ENCODE peak calls at places on chromosome 16, in five cellular contexts. F, G, H, C and D are unnamed samples.

GRCh38 chr16:2482181-2483107 is 7.5 kb downstream of the TBC1D24 start:
- DNase-seq in F (no peak), G (no peak), H (no peak), C (no peak), D (peak; percentile 71)

GRCh38 chr16:50616386-50616785 is 64.7 kb downstream of the SNX20 start:
- DNase-seq in F (no peak), G (no peak), H (no peak), C (no peak), D (no peak)

GRCh38 chr16:24653725-24654124 is 75.7 kb upstream of the TNRC6A start:
- DNase-seq in F (no peak), G (no peak), H (no peak), C (no peak), D (no peak)

GRCh38 chr16:48426244-48427135 is 41.3 kb upstream of the SIAH1 start:
- DNase-seq in F (no peak), G (no peak), H (no peak), C (no peak), D (peak; percentile 32)

GRCh38 chr16:53911506-53911905 is 207.6 kb downstream of the FTO start:
- DNase-seq in F (no peak), G (no peak), H (no peak), C (no peak), D (no peak)

GRCh38 chr16:5884996-5885395 is 787.4 kb upstream of the EEF2KMT start:
- DNase-seq in F (no peak), G (no peak), H (no peak), C (no peak), D (no peak)

GRCh38 chr16:64900517-64900916 is 221.3 kb downstream of the CDH11 start:
- DNase-seq in F (no peak), G (no peak), H (no peak), C (no peak), D (no peak)

GRCh38 chr16:48081656-48082055 is 74.1 kb downstream of the ABCC12 start:
- DNase-seq in F (peak; percentile 78), G (no peak), H (no peak), C (no peak), D (peak; percentile 90)

GRCh38 chr16:14211856-14212543 is 140.9 kb downstream of the MRTFB start:
- DNase-seq in F (no peak), G (no peak), H (no peak), C (no peak), D (no peak)

GRCh38 chr16:2022723-2023097 is 3.1 kb downstream of the NPW start:
- DNase-seq in F (peak; percentile 89), G (no peak), H (no peak), C (no peak), D (peak; percentile 26)

GRCh38 chr16:80788016-80788415 is 16.4 kb downstream of the CDYL2 start:
- DNase-seq in F (no peak), G (no peak), H (no peak), C (no peak), D (no peak)

GRCh38 chr16:85148959-85149358 is 36.7 kb upstream of the CIBAR2 start:
- DNase-seq in F (peak; percentile 56), G (no peak), H (no peak), C (no peak), D (no peak)

GRCh38 chr16:8374586-8374985 is 215.7 kb downstream of the TMEM114 start:
- DNase-seq in F (no peak), G (no peak), H (no peak), C (no peak), D (no peak)

GRCh38 chr16:19184823-19185509 is 16.9 kb downstream of the SYT17 start:
- DNase-seq in F (no peak), G (no peak), H (no peak), C (no peak), D (no peak)

GRCh38 chr16:72921620-72922019 is 126.3 kb downstream of the ZFHX3 start:
- DNase-seq in F (no peak), G (no peak), H (no peak), C (no peak), D (peak; percentile 32)

GRCh38 chr16:81581107-81581506 is 136.5 kb downstream of the CMIP start:
- DNase-seq in F (no peak), G (no peak), H (no peak), C (no peak), D (no peak)

GRCh38 chr16:67537270-67537635 is 8.6 kb downstream of the RIPOR1 start:
- DNase-seq in F (no peak), G (no peak), H (no peak), C (no peak), D (peak; percentile 36)

GRCh38 chr16:15041260-15042011 is 14.4 kb downstream of the NTAN1 start:
- DNase-seq in F (no peak), G (no peak), H (no peak), C (no peak), D (peak; percentile 48)

GRCh38 chr16:84788968-84789371 is 30.8 kb upstream of the CRISPLD2 start:
- DNase-seq in F (no peak), G (no peak), H (no peak), C (no peak), D (no peak)

GRCh38 chr16:56915311-56916105 is 16.4 kb upstream of the HERPUD1 start:
- DNase-seq in F (no peak), G (no peak), H (no peak), C (no peak), D (no peak)

GRCh38 chr16:66434619-66435430 is 7.7 kb downstream of the BEAN1 start:
- DNase-seq in F (no peak), G (peak; percentile 92), H (no peak), C (no peak), D (no peak)

GRCh38 chr16:56295739-56296527 is 104.6 kb downstream of the GNAO1 start:
- DNase-seq in F (no peak), G (no peak), H (no peak), C (no peak), D (no peak)

GRCh38 chr16:80652441-80652840 is 111.6 kb downstream of the DYNLRB2 start:
- DNase-seq in F (no peak), G (no peak), H (no peak), C (no peak), D (no peak)

GRCh38 chr16:65002265-65002664 is 119.6 kb downstream of the CDH11 start:
- DNase-seq in F (no peak), G (no peak), H (no peak), C (no peak), D (peak; percentile 91)

GRCh38 chr16:88628512-88628974 is 9.8 kb upstream of the IL17C start:
- DNase-seq in F (peak; percentile 54), G (peak; percentile 59), H (no peak), C (no peak), D (no peak)

GRCh38 chr16:31451681-31452351 is 7.5 kb upstream of the ARMC5 start:
- DNase-seq in F (peak; percentile 85), G (peak; percentile 81), H (peak; percentile 65), C (no peak), D (peak; percentile 80)

GRCh38 chr16:58000706-58001676 is at the start of gene USB1:
- DNase-seq in F (peak; percentile 91), G (peak; percentile 88), H (peak; percentile 77), C (peak; percentile 56), D (peak; percentile 73)

GRCh38 chr16:46621006-46621629 is at the start of gene SHCBP1:
- DNase-seq in F (peak; percentile 84), G (peak; percentile 87), H (peak; percentile 64), C (peak; percentile 52), D (peak; percentile 84)

GRCh38 chr16:17977260-17977659 is 359.3 kb downstream of the NPIPA8 start:
- DNase-seq in F (no peak), G (no peak), H (no peak), C (no peak), D (no peak)

GRCh38 chr16:72788269-72788809 is 259.6 kb downstream of the ZFHX3 start:
- DNase-seq in F (no peak), G (no peak), H (no peak), C (no peak), D (no peak)

DNA sequence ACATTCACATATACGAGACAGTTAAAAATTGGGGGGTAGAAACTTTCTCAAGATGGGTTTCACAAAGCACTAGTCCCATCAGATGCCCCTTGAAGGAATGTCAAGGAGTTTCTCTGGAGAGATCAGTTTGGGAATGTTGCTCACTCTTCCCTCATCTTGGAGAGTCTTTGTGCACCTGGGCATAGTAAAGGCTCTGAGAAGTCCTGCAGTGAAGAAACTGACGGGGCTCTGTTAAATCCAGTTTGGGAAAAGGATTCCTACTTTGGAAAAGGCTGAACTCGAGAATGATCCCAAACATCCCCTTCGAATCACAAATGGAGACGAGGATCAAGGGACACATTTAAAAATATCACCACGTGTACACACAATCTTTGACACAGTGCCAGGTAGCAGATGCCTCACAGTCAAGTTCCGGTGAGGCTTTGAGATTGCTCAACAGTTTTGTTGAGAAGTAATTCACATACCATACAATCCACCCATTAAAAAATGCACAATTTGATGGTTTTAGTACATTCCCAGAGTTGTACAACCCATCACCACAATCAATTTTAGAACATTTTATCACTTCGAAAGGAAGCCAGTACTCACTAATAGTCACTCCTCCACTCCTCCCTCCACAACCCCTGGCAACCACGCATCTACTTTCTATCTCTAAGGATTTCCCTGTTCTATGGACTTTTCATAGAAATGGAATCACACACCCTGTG is 203.4 kb upstream of the FOXF1 start:
- DNase-seq in F (no peak), G (no peak), H (no peak), C (no peak), D (peak; percentile 90)
- TF ChIP-seq RAD21 in F (no peak), G (no peak), H (no peak), C (no peak), D (no peak)

DNA sequence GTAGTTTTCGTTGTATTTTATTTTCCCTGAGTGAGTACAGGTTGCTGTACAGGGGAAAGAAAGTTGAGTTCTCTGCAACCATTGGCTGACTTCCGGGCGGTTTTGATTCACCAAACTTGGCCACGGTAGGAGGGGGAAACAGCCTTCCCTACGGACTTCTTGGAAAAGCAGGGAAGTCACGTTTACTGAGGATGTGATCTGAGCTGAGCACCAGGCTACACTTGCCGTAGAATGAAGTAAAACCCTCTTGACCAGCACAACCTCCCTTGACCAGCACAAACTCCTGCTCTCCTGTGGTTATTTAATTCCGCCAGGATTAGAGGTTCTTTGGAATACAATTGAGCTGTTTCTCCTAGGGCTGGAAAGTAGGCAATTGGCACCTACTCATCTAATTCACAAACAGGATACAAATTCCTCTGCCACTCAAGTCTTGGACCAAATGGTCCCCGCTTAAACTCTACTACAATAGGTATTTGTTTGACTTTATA is 242.0 kb upstream of the RBFOX1 start:
- DNase-seq in F (no peak), G (no peak), H (no peak), C (no peak), D (no peak)
- TF ChIP-seq RAD21 in F (no peak), G (no peak), H (no peak), C (no peak), D (no peak)

GRCh38 chr16:11774065-11774626 is 22.9 kb downstream of the ZC3H7A start:
- DNase-seq in F (no peak), G (no peak), H (no peak), C (no peak), D (no peak)
- TF ChIP-seq RAD21 in F (no peak), G (no peak), H (no peak), C (no peak), D (no peak)

GRCh38 chr16:631808-632358 is 1.1 kb downstream of the WFIKKN1 start:
- DNase-seq in F (no peak), G (no peak), H (no peak), C (no peak), D (no peak)

GRCh38 chr16:630815-631405 is at the start of gene WFIKKN1:
- DNase-seq in F (no peak), G (peak; percentile 59), H (no peak), C (no peak), D (no peak)

GRCh38 chr16:633336-634050 is 2.6 kb downstream of the METTL26 start:
- DNase-seq in F (no peak), G (no peak), H (no peak), C (no peak), D (no peak)

GRCh38 chr16:634051-634670 is 1.9 kb downstream of the METTL26 start:
- DNase-seq in F (no peak), G (no peak), H (no peak), C (no peak), D (no peak)

GRCh38 chr16:632486-633335 is 1.9 kb downstream of the WFIKKN1 start:
- DNase-seq in F (no peak), G (no peak), H (no peak), C (no peak), D (no peak)
- TF ChIP-seq RAD21 in F (no peak), G (no peak), H (no peak), C (no peak), D (no peak)